ENCODE peak calls at places on chromosomes 16 and 17, in eight cellular contexts. One of them, this sample, is unnamed.

GRCh38 chr17:3963214-3964201 is 729 bp downstream of the ATP2A3 start:
- DNase-seq in cardiac fibroblast: no peak
- DNase-seq in DND-41: peak; percentile 97
- DNase-seq in psoas muscle: no peak
- DNase-seq in effector memory CD4-positive, alpha-beta T cell: peak; percentile 65
- DNase-seq in adipocyte: no peak
- DNase-seq in CD8-positive, alpha-beta memory T cell: peak; percentile 66
- DNase-seq in BE2C: no peak
- DNase-seq in this sample: no peak

GRCh38 chr16:11461595-11461990 is 116.3 kb downstream of the RMI2 start:
- DNase-seq in cardiac fibroblast: no peak
- DNase-seq in DND-41: no peak
- DNase-seq in psoas muscle: no peak
- DNase-seq in effector memory CD4-positive, alpha-beta T cell: no peak
- DNase-seq in adipocyte: no peak
- DNase-seq in CD8-positive, alpha-beta memory T cell: no peak
- DNase-seq in BE2C: no peak
- DNase-seq in this sample: no peak

GRCh38 chr17:40607641-40608040 is 40.0 kb downstream of the SMARCE1 start:
- DNase-seq in cardiac fibroblast: no peak
- DNase-seq in DND-41: no peak
- DNase-seq in psoas muscle: no peak
- DNase-seq in effector memory CD4-positive, alpha-beta T cell: peak; percentile 34
- DNase-seq in adipocyte: no peak
- DNase-seq in CD8-positive, alpha-beta memory T cell: no peak
- DNase-seq in BE2C: no peak
- DNase-seq in this sample: no peak

GRCh38 chr16:55571191-55571897 is 4.9 kb downstream of the CAPNS2 start:
- DNase-seq in cardiac fibroblast: no peak
- DNase-seq in DND-41: no peak
- DNase-seq in psoas muscle: no peak
- DNase-seq in effector memory CD4-positive, alpha-beta T cell: no peak
- DNase-seq in adipocyte: no peak
- DNase-seq in CD8-positive, alpha-beta memory T cell: no peak
- DNase-seq in BE2C: no peak
- DNase-seq in this sample: no peak

GRCh38 chr17:75367312-75367711 is 38.2 kb downstream of the GRB2 start:
- DNase-seq in cardiac fibroblast: no peak
- DNase-seq in DND-41: no peak
- DNase-seq in psoas muscle: no peak
- DNase-seq in effector memory CD4-positive, alpha-beta T cell: no peak
- DNase-seq in adipocyte: peak; percentile 30
- DNase-seq in CD8-positive, alpha-beta memory T cell: no peak
- DNase-seq in BE2C: no peak
- DNase-seq in this sample: peak; percentile 58

GRCh38 chr17:32588135-32588534 is 101.3 kb downstream of the CDK5R1 start:
- DNase-seq in cardiac fibroblast: no peak
- DNase-seq in DND-41: no peak
- DNase-seq in psoas muscle: no peak
- DNase-seq in effector memory CD4-positive, alpha-beta T cell: no peak
- DNase-seq in adipocyte: no peak
- DNase-seq in CD8-positive, alpha-beta memory T cell: no peak
- DNase-seq in BE2C: no peak
- DNase-seq in this sample: no peak

GRCh38 chr16:74749291-74750055 is 25.1 kb downstream of the FA2H start:
- DNase-seq in cardiac fibroblast: no peak
- DNase-seq in DND-41: no peak
- DNase-seq in psoas muscle: no peak
- DNase-seq in effector memory CD4-positive, alpha-beta T cell: no peak
- DNase-seq in adipocyte: peak; percentile 48
- DNase-seq in CD8-positive, alpha-beta memory T cell: no peak
- DNase-seq in BE2C: no peak
- DNase-seq in this sample: peak; percentile 27

GRCh38 chr16:9849697-9850245 is 332.5 kb downstream of the GRIN2A start:
- DNase-seq in cardiac fibroblast: no peak
- DNase-seq in DND-41: no peak
- DNase-seq in psoas muscle: no peak
- DNase-seq in effector memory CD4-positive, alpha-beta T cell: no peak
- DNase-seq in adipocyte: no peak
- DNase-seq in CD8-positive, alpha-beta memory T cell: no peak
- DNase-seq in BE2C: no peak
- DNase-seq in this sample: no peak

GRCh38 chr16:4505356-4506153 is 29.4 kb downstream of the HMOX2 start:
- DNase-seq in cardiac fibroblast: no peak
- DNase-seq in DND-41: no peak
- DNase-seq in psoas muscle: no peak
- DNase-seq in effector memory CD4-positive, alpha-beta T cell: peak; percentile 76
- DNase-seq in adipocyte: no peak
- DNase-seq in CD8-positive, alpha-beta memory T cell: peak; percentile 59
- DNase-seq in BE2C: no peak
- DNase-seq in this sample: no peak

GRCh38 chr17:61196799-61197198 is 202.8 kb upstream of the TBX2 start:
- DNase-seq in cardiac fibroblast: no peak
- DNase-seq in DND-41: no peak
- DNase-seq in psoas muscle: no peak
- DNase-seq in effector memory CD4-positive, alpha-beta T cell: no peak
- DNase-seq in adipocyte: peak; percentile 32
- DNase-seq in CD8-positive, alpha-beta memory T cell: no peak
- DNase-seq in BE2C: no peak
- DNase-seq in this sample: peak; percentile 67

GRCh38 chr16:19210175-19210924 is 42.3 kb downstream of the SYT17 start:
- DNase-seq in cardiac fibroblast: no peak
- DNase-seq in DND-41: no peak
- DNase-seq in psoas muscle: no peak
- DNase-seq in effector memory CD4-positive, alpha-beta T cell: no peak
- DNase-seq in adipocyte: no peak
- DNase-seq in CD8-positive, alpha-beta memory T cell: no peak
- DNase-seq in BE2C: no peak
- DNase-seq in this sample: peak; percentile 12

DNA sequence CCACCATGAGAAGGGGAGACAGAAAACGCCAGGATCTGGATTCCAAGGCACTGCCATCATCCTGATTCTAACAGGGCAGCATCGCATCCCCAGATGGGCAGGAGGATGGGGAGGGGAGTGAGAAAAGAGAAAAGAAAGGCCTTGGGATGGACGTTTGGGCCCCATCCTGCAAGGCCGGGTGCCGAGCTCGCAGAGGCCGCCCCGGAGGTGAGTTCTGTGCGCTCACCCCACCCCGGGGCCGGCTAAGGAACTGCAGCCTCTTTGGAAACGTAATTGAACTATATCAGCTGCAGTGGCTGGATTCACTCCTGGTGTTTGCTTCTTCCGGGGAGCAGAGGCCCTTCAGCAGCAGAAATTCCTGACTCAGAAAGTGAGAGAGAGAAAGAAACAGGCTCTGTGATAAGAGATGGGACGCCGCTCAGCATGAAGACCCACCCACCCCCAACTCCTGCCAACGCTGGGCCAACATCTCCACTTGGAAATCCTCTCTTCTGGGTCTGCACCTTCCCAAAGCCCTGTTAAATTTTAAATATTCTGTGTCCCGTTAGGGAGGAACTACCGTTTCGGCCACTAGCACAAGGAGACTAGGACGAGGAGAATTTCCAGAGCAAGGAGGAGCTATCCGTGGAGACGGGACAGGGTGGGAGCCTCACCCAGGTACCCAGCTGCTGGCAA is 8.5 kb upstream of the SSTR2 start:
- DNase-seq in cardiac fibroblast: peak; percentile 74
- DNase-seq in DND-41: peak; percentile 46
- DNase-seq in psoas muscle: peak; percentile 68
- DNase-seq in effector memory CD4-positive, alpha-beta T cell: peak; percentile 8
- DNase-seq in adipocyte: peak; percentile 86
- DNase-seq in CD8-positive, alpha-beta memory T cell: peak; percentile 21
- DNase-seq in BE2C: peak; percentile 86
- DNase-seq in this sample: peak; percentile 72
- H3K4me3 ChIP-seq in cardiac fibroblast: no peak overlapping the region
- H3K4me3 ChIP-seq in DND-41: no peak overlapping the region
- H3K4me3 ChIP-seq in psoas muscle: no peak overlapping the region
- H3K4me3 ChIP-seq in effector memory CD4-positive, alpha-beta T cell: no peak overlapping the region
- H3K4me3 ChIP-seq in adipocyte: no peak overlapping the region
- H3K4me3 ChIP-seq in CD8-positive, alpha-beta memory T cell: no peak overlapping the region
- H3K4me3 ChIP-seq in BE2C: no peak overlapping the region
- H3K4me3 ChIP-seq in this sample: no peak overlapping the region

DNA sequence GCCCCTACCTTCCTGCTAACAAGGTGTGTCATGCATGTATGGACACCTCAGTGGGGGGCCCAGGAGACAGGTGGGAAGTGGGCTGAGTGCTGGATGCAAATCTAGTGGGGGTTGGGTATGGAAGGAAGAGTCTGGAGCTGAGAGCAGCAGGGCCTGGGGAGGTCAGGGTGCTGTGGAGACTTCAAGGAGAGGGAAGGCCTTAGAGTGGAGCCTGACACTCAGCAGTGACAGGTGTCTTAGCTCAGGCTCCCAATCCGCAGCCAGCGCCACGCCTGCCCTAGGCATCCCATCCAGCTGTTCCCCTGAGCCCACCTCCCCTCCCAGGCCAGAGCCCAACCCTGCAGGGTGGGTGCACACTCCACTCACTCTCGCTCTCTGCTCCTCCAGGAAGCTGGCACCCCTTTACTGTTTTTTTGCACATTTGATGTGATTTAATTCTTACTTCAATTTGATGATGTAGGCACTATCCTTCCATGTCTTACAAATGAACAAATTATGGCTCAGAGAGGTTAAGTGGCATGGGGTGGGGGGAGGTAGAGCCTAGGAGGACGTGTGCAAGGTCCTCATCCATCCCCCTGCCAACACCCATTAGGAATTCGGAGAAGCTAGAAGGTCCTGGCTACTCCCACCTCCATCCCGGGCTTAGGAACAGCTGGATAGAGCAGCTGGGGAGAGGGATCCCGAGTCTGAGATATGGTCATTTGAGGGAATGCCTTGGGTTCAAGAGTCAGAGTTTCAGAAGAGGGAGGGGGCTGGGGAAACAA is 2.2 kb downstream of the FAM171A2 start:
- DNase-seq in cardiac fibroblast: no peak
- DNase-seq in DND-41: no peak
- DNase-seq in psoas muscle: no peak
- DNase-seq in effector memory CD4-positive, alpha-beta T cell: no peak
- DNase-seq in adipocyte: no peak
- DNase-seq in CD8-positive, alpha-beta memory T cell: no peak
- DNase-seq in BE2C: no peak
- DNase-seq in this sample: no peak
- H3K4me3 ChIP-seq in cardiac fibroblast: no peak overlapping the region
- H3K4me3 ChIP-seq in DND-41: no peak overlapping the region
- H3K4me3 ChIP-seq in psoas muscle: no peak overlapping the region
- H3K4me3 ChIP-seq in effector memory CD4-positive, alpha-beta T cell: no peak overlapping the region
- H3K4me3 ChIP-seq in adipocyte: no peak overlapping the region
- H3K4me3 ChIP-seq in CD8-positive, alpha-beta memory T cell: no peak overlapping the region
- H3K4me3 ChIP-seq in BE2C: no peak overlapping the region
- H3K4me3 ChIP-seq in this sample: no peak overlapping the region

GRCh38 chr16:20762404-20763123 is 1.2 kb upstream of the ACSM3 start:
- DNase-seq in cardiac fibroblast: no peak
- DNase-seq in DND-41: no peak
- DNase-seq in psoas muscle: no peak
- DNase-seq in effector memory CD4-positive, alpha-beta T cell: no peak
- DNase-seq in adipocyte: no peak
- DNase-seq in CD8-positive, alpha-beta memory T cell: no peak
- DNase-seq in BE2C: no peak
- DNase-seq in this sample: no peak

GRCh38 chr16:20766294-20766693 is 2.5 kb downstream of the ACSM3 start:
- DNase-seq in cardiac fibroblast: no peak
- DNase-seq in DND-41: no peak
- DNase-seq in psoas muscle: no peak
- DNase-seq in effector memory CD4-positive, alpha-beta T cell: no peak
- DNase-seq in adipocyte: no peak
- DNase-seq in CD8-positive, alpha-beta memory T cell: no peak
- DNase-seq in BE2C: no peak
- DNase-seq in this sample: no peak

GRCh38 chr16:20765732-20766131 is 1.9 kb downstream of the ACSM3 start:
- DNase-seq in cardiac fibroblast: no peak
- DNase-seq in DND-41: no peak
- DNase-seq in psoas muscle: no peak
- DNase-seq in effector memory CD4-positive, alpha-beta T cell: no peak
- DNase-seq in adipocyte: no peak
- DNase-seq in CD8-positive, alpha-beta memory T cell: no peak
- DNase-seq in BE2C: no peak
- DNase-seq in this sample: no peak

GRCh38 chr16:20761175-20761574 is 2.6 kb upstream of the ACSM3 start:
- DNase-seq in cardiac fibroblast: no peak
- DNase-seq in DND-41: no peak
- DNase-seq in psoas muscle: no peak
- DNase-seq in effector memory CD4-positive, alpha-beta T cell: no peak
- DNase-seq in adipocyte: no peak
- DNase-seq in CD8-positive, alpha-beta memory T cell: no peak
- DNase-seq in BE2C: no peak
- DNase-seq in this sample: no peak

DNA sequence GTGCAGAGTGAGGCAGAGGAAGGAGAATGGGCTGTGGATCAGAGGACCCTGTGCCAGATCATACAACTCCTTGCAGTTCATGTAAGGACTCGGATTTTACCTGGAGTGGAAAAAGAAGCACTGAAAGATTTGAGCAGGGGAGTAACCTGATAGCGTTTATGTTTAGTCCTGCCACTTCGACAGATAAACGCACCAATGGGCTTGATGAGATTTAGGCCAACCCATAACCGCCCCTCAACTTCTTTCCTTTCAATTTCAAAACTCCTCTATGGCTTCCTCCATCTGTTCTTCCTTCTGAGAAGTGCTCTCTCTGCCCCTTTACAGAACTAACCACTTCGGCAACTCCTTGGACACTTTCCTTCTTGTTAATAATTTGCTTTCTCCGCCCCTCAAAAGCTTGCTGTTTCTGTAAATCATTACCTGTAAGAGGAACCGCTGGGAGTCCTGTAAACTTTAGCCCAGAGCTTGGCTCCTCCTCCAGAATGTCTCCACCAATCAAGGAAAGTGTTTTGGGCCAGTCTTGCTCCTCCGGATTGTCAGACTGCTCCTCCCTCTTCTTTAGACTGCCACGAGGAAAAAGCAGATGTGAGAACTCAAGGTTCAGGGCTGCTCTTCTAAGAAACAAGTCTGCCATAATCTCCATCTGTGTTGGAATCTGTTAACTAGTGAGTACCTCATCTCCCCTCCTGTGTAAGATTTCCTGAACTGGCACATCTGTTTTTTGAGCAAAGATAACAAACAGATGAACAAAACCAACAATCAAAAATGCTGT is at the start of gene ACSM3:
- DNase-seq in cardiac fibroblast: peak; percentile 78
- DNase-seq in DND-41: peak; percentile 53
- DNase-seq in psoas muscle: no peak
- DNase-seq in effector memory CD4-positive, alpha-beta T cell: peak; percentile 42
- DNase-seq in adipocyte: peak; percentile 90
- DNase-seq in CD8-positive, alpha-beta memory T cell: peak; percentile 58
- DNase-seq in BE2C: no peak
- DNase-seq in this sample: peak; percentile 84
- H3K4me3 ChIP-seq in cardiac fibroblast: peak within 1 kb of the TSS; percentile 52
- H3K4me3 ChIP-seq in DND-41: peak within 1 kb of the TSS; percentile 15
- H3K4me3 ChIP-seq in psoas muscle: peak within 1 kb of the TSS; percentile 45
- H3K4me3 ChIP-seq in effector memory CD4-positive, alpha-beta T cell: peak within 1 kb of the TSS; percentile 66
- H3K4me3 ChIP-seq in adipocyte: peak within 1 kb of the TSS; percentile 78
- H3K4me3 ChIP-seq in CD8-positive, alpha-beta memory T cell: peak within 1 kb of the TSS; percentile 60
- H3K4me3 ChIP-seq in BE2C: peak within 1 kb of the TSS; percentile 28
- H3K4me3 ChIP-seq in this sample: peak within 1 kb of the TSS; percentile 69

DNA sequence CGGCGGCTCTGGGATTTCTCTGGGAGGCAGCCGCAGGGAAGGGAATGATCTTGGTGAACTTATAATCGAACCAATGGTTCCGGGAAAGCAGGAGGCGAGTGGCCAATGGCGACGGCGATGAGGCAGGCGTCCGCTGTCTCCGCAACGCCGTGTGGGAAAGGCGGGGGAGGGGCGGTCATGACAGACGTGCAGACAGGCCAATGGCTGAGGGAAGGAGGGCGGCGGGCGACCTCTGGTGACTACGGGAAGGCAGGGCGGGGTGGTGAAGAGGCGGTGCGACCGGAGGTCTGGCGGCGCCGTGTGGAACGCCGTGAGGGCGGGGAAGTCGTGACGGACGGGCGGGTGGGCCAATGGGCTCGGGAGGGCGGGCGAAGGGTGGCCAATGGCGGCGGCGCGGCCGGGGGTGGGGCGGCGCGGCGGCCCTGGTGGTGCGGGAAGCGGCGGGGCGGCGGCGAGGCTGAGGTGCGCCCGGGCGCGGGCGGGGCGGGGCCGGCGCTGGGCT is at the start of gene RAB40C:
- DNase-seq in cardiac fibroblast: peak; percentile 99
- DNase-seq in DND-41: peak; percentile 99
- DNase-seq in psoas muscle: peak; percentile 99
- DNase-seq in effector memory CD4-positive, alpha-beta T cell: peak; percentile 98
- DNase-seq in adipocyte: peak; percentile 99
- DNase-seq in CD8-positive, alpha-beta memory T cell: peak; percentile 98
- DNase-seq in BE2C: peak; percentile 99
- DNase-seq in this sample: peak; percentile 99
- H3K4me3 ChIP-seq in cardiac fibroblast: peak within 1 kb of the TSS; percentile 93
- H3K4me3 ChIP-seq in DND-41: peak within 1 kb of the TSS; percentile 86
- H3K4me3 ChIP-seq in psoas muscle: peak within 1 kb of the TSS; percentile 96
- H3K4me3 ChIP-seq in effector memory CD4-positive, alpha-beta T cell: peak within 1 kb of the TSS; percentile 85
- H3K4me3 ChIP-seq in adipocyte: peak within 1 kb of the TSS; percentile 96
- H3K4me3 ChIP-seq in CD8-positive, alpha-beta memory T cell: peak within 1 kb of the TSS; percentile 83
- H3K4me3 ChIP-seq in BE2C: peak within 1 kb of the TSS; percentile 89
- H3K4me3 ChIP-seq in this sample: peak within 1 kb of the TSS; percentile 88

This sample was measured in fibroblast of villous mesenchyme.